ENCODE peak calls at places on chromosomes 4 and X, in four cellular contexts. S is GM12878, J is GM12891, A is K562. X is an unnamed sample.

GRCh38 chrX:96538104-96538725 is 146.4 kb upstream of the DIAPH2 start:
- DNase-seq in J (no peak), A (no peak), S (no peak), X (no peak)

GRCh38 chr4:186946140-186946539 is 222.5 kb upstream of the FAT1 start:
- DNase-seq in S (no peak), J (no peak), A (no peak), X (no peak)

GRCh38 chr4:2948895-2949781 is 14.1 kb downstream of the NOP14 start:
- DNase-seq in S (no peak), J (no peak), A (no peak), X (no peak)

GRCh38 chrX:9414416-9414815 is 50.4 kb upstream of the TBL1X start:
- DNase-seq in S (no peak), A (no peak), J (no peak), X (no peak)

GRCh38 chr4:79466621-79467020 is 58.6 kb upstream of the GK2 start:
- DNase-seq in A (no peak), J (no peak), S (no peak), X (no peak)

GRCh38 chr4:26433556-26433955 is 56.7 kb downstream of the CCKAR start:
- DNase-seq in J (no peak), A (no peak), S (no peak), X (no peak)

GRCh38 chr4:94892051-94892450 is 134.3 kb downstream of the BMPR1B start:
- DNase-seq in A (no peak), S (no peak), J (no peak), X (no peak)

GRCh38 chrX:42094208-42094607 is 170.9 kb upstream of the CASK start:
- DNase-seq in S (no peak), A (no peak), J (no peak), X (no peak)

GRCh38 chrX:11528623-11529022 is 137.1 kb downstream of the ARHGAP6 start:
- DNase-seq in J (no peak), S (no peak), A (no peak), X (no peak)

GRCh38 chrX:21374994-21375794 is 976 bp downstream of the CNKSR2 start:
- DNase-seq in J (no peak), A (no peak), S (no peak), X (no peak)

GRCh38 chr4:109691411-109691920 is 11.8 kb downstream of the CASP6 start:
- DNase-seq in S (no peak), J (no peak), A (no peak), X (no peak)

GRCh38 chr4:25702848-25703247 is 47.2 kb downstream of the SLC34A2 start:
- DNase-seq in S (no peak), J (no peak), A (no peak), X (no peak)

GRCh38 chrX:107123750-107124149 is 5.1 kb upstream of the RBM41 start:
- DNase-seq in J (no peak), S (no peak), A (no peak), X (no peak)

GRCh38 chrX:44474410-44474809 is 68.2 kb downstream of the FUNDC1 start:
- DNase-seq in A (no peak), S (no peak), J (no peak), X (no peak)

GRCh38 chr4:83618431-83618830 is 82.5 kb downstream of the GPAT3 start:
- DNase-seq in J (no peak), A (no peak), S (no peak), X (no peak)

GRCh38 chr4:83454626-83455025 is 997 bp downstream of the HELQ start:
- DNase-seq in J (no peak), A (peak; percentile 15), S (no peak), X (no peak)

GRCh38 chr4:123110685-123111084 is 188.3 kb upstream of the NUDT6 start:
- DNase-seq in S (no peak), J (no peak), A (no peak), X (no peak)

GRCh38 chrX:156005144-156005543 is 7.6 kb downstream of the IL9R start:
- DNase-seq in J (no peak), S (no peak), A (no peak), X (no peak)

DNA sequence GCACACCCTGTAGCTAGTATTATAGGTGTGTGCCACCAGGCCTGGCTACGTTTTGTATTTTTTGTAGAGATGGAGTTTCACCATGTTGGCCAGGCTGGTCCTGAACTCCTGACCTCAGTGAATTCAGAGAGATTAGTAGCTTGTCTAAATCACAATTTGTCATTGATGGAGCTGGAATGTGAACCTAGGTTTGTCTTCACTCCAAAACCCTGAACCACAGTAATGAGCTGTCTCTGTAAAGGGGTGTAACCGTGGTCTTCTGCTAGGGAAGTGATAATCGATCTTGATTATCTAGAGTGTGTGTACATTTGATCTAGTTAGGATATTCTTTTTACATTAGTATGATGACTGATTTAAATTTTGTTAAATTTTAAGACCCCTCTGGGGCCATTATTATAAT is 8.3 kb downstream of the ARHGAP10 start:
- DNase-seq in J (no peak), A (no peak), S (no peak), X (no peak)
- TF ChIP-seq SPI1 in J (peak; percentile 19), A (no peak), S (no peak), X (no peak)

GRCh38 chr4:107349732-107350131 is 313.6 kb upstream of the DKK2 start:
- DNase-seq in S (no peak), A (no peak), J (no peak), X (no peak)
- TF ChIP-seq SPI1 in S (no peak), A (no peak), J (no peak), X (no peak)

GRCh38 chrX:84160736-84161135 is 27.3 kb downstream of the RPS6KA6 start:
- DNase-seq in A (no peak), J (no peak), S (no peak), X (no peak)

GRCh38 chrX:84153538-84153937 is 34.5 kb downstream of the RPS6KA6 start:
- DNase-seq in J (no peak), A (no peak), S (no peak), X (no peak)

GRCh38 chrX:84161641-84162040 is 26.4 kb downstream of the RPS6KA6 start:
- DNase-seq in S (no peak), J (no peak), A (no peak), X (no peak)

GRCh38 chrX:84155938-84156337 is 32.1 kb downstream of the RPS6KA6 start:
- DNase-seq in A (no peak), J (no peak), S (no peak), X (no peak)

GRCh38 chrX:84156831-84157230 is 31.2 kb downstream of the RPS6KA6 start:
- DNase-seq in S (no peak), J (no peak), A (no peak), X (no peak)
- TF ChIP-seq SPI1 in S (no peak), J (no peak), A (no peak), X (no peak)

DNA sequence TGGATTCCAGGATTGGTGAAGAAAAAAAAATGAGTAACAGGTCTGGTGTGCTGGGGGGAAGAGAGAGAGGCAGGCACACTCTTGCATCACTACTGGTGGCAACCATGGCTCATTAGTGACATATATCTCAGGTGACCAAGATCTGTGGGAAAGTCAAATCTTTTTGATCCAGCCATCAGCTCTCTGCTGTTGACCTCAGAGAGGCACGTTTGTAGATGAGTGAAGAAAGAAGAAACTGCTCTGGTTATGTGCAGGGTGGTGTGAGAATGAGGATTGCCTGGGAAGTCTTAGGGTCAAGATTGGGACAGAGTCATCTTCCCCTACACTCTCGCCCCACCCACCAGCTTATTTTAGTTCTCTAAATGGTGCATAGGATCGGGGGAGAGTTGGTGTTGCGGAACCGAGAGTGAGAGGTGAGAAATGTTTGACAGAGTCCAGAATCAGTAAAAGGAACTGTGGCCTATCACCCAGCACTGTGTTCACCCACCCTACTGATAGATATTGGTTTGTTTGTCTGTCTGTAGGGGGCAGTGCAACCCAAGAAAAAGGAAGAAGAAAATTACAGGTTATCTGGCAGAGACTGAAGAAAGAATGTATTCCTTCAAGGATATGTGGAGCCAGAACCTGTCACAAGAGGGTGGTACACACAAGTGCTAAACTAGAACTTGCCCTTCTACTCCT is 21.9 kb downstream of the ARMCX6 start:
- DNase-seq in S (peak; percentile 62), A (peak; percentile 38), J (peak; percentile 32), X (peak; percentile 12)
- TF ChIP-seq SPI1 in S (peak; percentile 60), A (no peak), J (peak; percentile 51), X (no peak)

GRCh38 chrX:154142386-154142785 is 1.7 kb upstream of the OPN1LW start:
- DNase-seq in A (no peak), S (no peak), J (no peak), X (no peak)

GRCh38 chrX:154140206-154140605 is 3.8 kb upstream of the OPN1LW start:
- DNase-seq in J (no peak), A (no peak), S (no peak), X (no peak)

GRCh38 chrX:154142950-154143745 is 895 bp upstream of the OPN1LW start:
- DNase-seq in S (no peak), J (no peak), A (no peak), X (no peak)

GRCh38 chrX:154138857-154139256 is 5.2 kb upstream of the OPN1LW start:
- DNase-seq in S (no peak), A (no peak), J (no peak), X (no peak)

GRCh38 chrX:154140742-154141141 is 3.3 kb upstream of the OPN1LW start:
- DNase-seq in S (no peak), J (no peak), A (no peak), X (no peak)
- TF ChIP-seq SPI1 in S (no peak), J (no peak), A (no peak), X (no peak)

GRCh38 chr4:39295784-39296183 is 70.4 kb downstream of the RFC1 start:
- DNase-seq in S (no peak), J (no peak), A (no peak), X (no peak)
- TF ChIP-seq SPI1 in S (no peak), J (no peak), A (no peak), X (no peak)

GRCh38 chr4:182807346-182807745 is 109.8 kb downstream of the DCTD start:
- DNase-seq in J (no peak), S (no peak), A (no peak), X (no peak)
- TF ChIP-seq SPI1 in J (no peak), S (no peak), A (no peak), X (no peak)

GRCh38 chrX:23952401-23952800 is 44.6 kb downstream of the CXorf58 start:
- DNase-seq in S (no peak), J (no peak), A (no peak), X (no peak)

GRCh38 chrX:23954396-23954795 is 46.6 kb downstream of the CXorf58 start:
- DNase-seq in A (no peak), S (no peak), J (no peak), X (no peak)

GRCh38 chrX:23953908-23954269 is 46.1 kb downstream of the CXorf58 start:
- DNase-seq in A (peak; percentile 22), J (no peak), S (no peak), X (peak; percentile 16)

DNA sequence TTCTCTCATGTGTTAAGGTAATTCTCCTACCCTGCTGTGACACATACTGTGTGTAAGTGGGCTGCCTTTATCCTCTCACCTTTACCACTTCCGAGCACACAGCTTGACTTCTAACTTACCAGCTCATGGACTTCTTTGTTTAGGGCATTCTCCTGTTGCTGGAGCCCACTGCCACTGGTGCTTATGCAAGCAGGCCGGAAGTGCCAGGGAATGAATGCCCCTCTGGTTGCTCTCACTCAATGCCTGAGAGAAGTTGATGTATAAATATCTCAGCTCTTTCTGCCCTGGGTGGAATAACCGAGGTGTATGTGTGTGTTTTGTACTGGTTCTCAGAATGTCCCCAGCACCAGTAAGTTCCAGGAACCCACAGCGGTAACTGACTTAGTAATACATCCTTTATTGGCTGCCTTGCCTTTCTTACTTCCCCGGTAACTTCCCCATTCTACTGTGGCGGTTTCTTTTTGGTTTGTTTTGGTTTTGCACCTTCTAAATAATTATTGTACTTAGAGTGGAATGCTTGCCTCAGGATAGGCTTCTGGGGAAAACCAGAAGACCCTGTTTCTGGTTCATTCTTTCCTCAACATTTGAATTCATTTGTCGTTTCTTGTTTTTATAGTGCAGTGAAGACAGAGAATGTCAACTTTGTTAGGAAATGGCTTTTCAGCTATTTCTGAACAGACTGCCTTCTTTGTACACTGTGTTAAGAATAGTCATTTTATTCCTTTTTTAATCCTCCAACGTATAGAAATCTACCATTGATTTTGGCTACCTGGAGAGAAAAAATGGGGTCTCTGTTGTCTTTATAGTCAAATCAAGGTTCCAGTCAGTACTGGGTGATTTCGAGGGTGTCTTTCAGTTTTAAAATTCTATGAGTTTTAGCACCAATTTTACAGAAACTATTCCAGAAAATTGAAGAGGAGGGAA is 45.4 kb downstream of the CXorf58 start:
- DNase-seq in S (peak; percentile 21), A (peak; percentile 73), J (peak; percentile 25), X (no peak)
- TF ChIP-seq SPI1 in S (no peak), A (no peak), J (no peak), X (no peak)

X was measured in HL-60.